ENCODE peak calls at places on chromosomes 1 and 21, in four cellular contexts. B, V, J and U are unnamed samples.

GRCh38 chr1:9413143-9413876 is 120.6 kb downstream of the SPSB1 start:
- DNase-seq in B (peak), V (peak), J (peak), U (no peak)

GRCh38 chr1:184911103-184911502 is 63.2 kb downstream of the NIBAN1 start:
- DNase-seq in B (no peak), V (no peak), J (no peak), U (no peak)

GRCh38 chr1:66271904-66272254 is 262.1 kb upstream of the SGIP1 start:
- DNase-seq in B (peak), V (no peak), J (peak), U (no peak)

GRCh38 chr1:39346876-39347275 is 142.4 kb downstream of the MACF1 start:
- DNase-seq in B (no peak), V (no peak), J (no peak), U (no peak)

GRCh38 chr1:180786633-180787032 is 126.1 kb upstream of the KIAA1614 start:
- DNase-seq in B (no peak), V (no peak), J (no peak), U (no peak)

GRCh38 chr1:16009030-16009460 is 5.0 kb downstream of the SRARP start:
- DNase-seq in B (peak), V (peak), J (peak), U (no peak)

GRCh38 chr1:2126331-2127180 is 68.0 kb downstream of the FAAP20 start:
- DNase-seq in B (no peak), V (no peak), J (no peak), U (no peak)

GRCh38 chr1:92754000-92754787 is 30.7 kb downstream of the EVI5 start:
- DNase-seq in B (peak), V (no peak), J (no peak), U (no peak)

GRCh38 chr1:9315411-9316079 is 22.9 kb downstream of the SPSB1 start:
- DNase-seq in B (no peak), V (no peak), J (no peak), U (no peak)

GRCh38 chr21:17250651-17251294 is 262.1 kb upstream of the CXADR start:
- DNase-seq in B (peak), V (no peak), J (no peak), U (no peak)

DNA sequence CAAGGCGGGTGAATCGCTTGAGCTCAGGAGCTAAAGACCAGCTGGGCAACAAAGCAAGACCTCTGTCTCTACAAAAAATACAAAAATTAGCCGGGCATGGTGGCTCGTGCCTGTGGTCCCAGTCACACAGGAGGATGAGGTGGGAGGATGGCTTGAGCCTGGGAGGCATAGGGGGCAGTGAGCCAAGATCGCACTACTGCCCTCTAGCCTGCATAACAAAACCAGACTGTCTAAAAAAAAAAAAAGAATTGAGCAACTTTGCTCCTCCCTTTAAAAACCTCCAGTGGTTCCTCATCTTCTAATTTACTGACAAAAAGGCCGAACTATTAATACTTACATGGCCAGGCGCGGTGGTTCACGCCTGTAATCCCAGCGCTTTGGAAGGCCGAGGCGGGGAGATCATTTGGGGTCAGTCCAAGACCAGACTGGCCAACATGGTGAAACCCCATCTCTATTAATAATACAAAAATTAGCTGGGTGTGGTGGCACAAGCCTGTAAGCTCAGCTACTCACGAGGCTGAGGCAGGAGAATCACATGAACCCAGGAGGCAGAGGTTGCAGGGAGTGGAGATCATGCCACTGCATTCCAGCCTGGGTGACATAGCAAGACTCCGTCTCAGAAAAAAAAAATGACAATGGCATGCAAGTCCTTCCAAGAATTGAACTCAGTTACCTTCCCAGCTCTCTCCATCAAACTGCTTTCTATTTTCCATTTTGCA is 4.4 kb downstream of the ACBD3 start:
- DNase-seq in B (peak), V (no peak), J (peak), U (no peak)
- TF ChIP-seq CTCF in B (peak), V (peak), J (no peak), U (peak)

GRCh38 chr1:176466514-176466913 is 3.5 kb downstream of the PAPPA2 start:
- DNase-seq in B (peak), V (peak), J (no peak), U (no peak)
- TF ChIP-seq CTCF in B (peak), V (peak), J (no peak), U (peak)

GRCh38 chr1:182269097-182269496 is 122.5 kb downstream of the GLUL start:
- DNase-seq in B (no peak), V (no peak), J (no peak), U (no peak)
- TF ChIP-seq CTCF in B (peak), V (peak), J (no peak), U (no peak)

DNA sequence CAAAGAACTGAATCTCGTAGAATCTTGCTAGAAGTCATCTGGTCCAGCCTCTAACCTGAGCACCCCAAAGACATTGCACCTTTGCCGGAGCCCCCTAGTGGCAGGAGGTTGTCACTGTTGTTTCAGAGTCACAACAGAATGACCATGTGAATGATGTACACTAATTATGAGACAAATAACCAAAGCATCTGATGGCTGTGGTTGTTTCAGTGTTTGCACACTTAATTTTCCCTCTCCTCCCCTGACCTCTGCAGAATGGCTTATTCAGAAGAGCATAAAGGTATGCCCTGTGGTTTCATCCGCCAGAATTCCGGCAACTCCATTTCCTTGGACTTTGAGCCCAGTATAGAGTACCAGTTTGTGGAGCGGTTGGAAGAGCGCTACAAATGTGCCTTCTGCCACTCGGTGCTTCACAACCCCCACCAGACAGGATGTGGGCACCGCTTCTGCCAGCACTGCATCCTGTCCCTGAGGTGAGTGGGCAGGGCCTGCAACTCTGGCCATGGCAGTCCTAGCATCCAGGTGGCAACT is 26.4 kb downstream of the TRAF5 start:
- DNase-seq in B (peak), V (peak), J (peak), U (no peak)
- TF ChIP-seq CTCF in B (peak), V (peak), J (peak), U (peak)